ENCODE peak calls at places on chromosomes 7 and 10, in ten cellular contexts. M, V, G, T, K, I, R, Y, Z and F are unnamed samples.

GRCh38 chr7:50119815-50120637 is 27.0 kb upstream of the ZPBP start:
- DNase-seq in M (peak), V (no peak), G (no peak), T (no peak), K (no peak), I (peak), R (no peak), Y (no peak), Z (no peak), F (no peak)

GRCh38 chr10:128337860-128338378 is 211.7 kb upstream of the MKI67 start:
- DNase-seq in M (peak), V (no peak), G (no peak), T (no peak), K (no peak), I (no peak), R (no peak), Y (no peak), Z (no peak), F (no peak)

GRCh38 chr10:93859049-93859655 is 34.6 kb upstream of the SLC35G1 start:
- DNase-seq in M (no peak), V (peak), G (no peak), T (no peak), K (no peak), I (peak), R (no peak), Y (no peak), Z (peak), F (no peak)

GRCh38 chr7:45435846-45436245 is 138.3 kb upstream of the ADCY1 start:
- DNase-seq in M (no peak), V (no peak), G (peak), T (no peak), K (no peak), I (no peak), R (no peak), Y (peak), Z (peak), F (no peak)

GRCh38 chr10:114857922-114858629 is 36.5 kb downstream of the FHIP2A start:
- DNase-seq in M (no peak), V (no peak), G (no peak), T (no peak), K (no peak), I (no peak), R (no peak), Y (no peak), Z (no peak), F (no peak)

GRCh38 chr10:60377955-60378354 is 11.7 kb downstream of the ANK3 start:
- DNase-seq in M (no peak), V (no peak), G (peak), T (no peak), K (no peak), I (no peak), R (no peak), Y (peak), Z (peak), F (no peak)

GRCh38 chr10:17123062-17123661 is 6.4 kb downstream of the CUBN start:
- DNase-seq in M (no peak), V (no peak), G (peak), T (no peak), K (no peak), I (no peak), R (no peak), Y (peak), Z (peak), F (no peak)

GRCh38 chr7:24035653-24036414 is 248.2 kb upstream of the NPY start:
- DNase-seq in M (no peak), V (no peak), G (no peak), T (no peak), K (no peak), I (no peak), R (no peak), Y (peak), Z (no peak), F (no peak)

GRCh38 chr7:10106609-10107008 is 867.1 kb upstream of the PHF14 start:
- DNase-seq in M (no peak), V (no peak), G (no peak), T (no peak), K (no peak), I (no peak), R (no peak), Y (no peak), Z (no peak), F (no peak)

GRCh38 chr7:150931199-150931869 is 46.8 kb downstream of the KCNH2 start:
- DNase-seq in M (no peak), V (no peak), G (no peak), T (no peak), K (no peak), I (no peak), R (no peak), Y (no peak), Z (no peak), F (peak)

GRCh38 chr10:90051474-90051873 is 350.1 kb downstream of the KIF20B start:
- DNase-seq in M (no peak), V (no peak), G (no peak), T (no peak), K (no peak), I (no peak), R (no peak), Y (no peak), Z (no peak), F (no peak)

GRCh38 chr10:29702288-29703164 is 67.8 kb upstream of the SVIL start:
- DNase-seq in M (no peak), V (no peak), G (peak), T (no peak), K (no peak), I (no peak), R (no peak), Y (peak), Z (peak), F (no peak)

GRCh38 chr10:82759050-82759449 is 884.1 kb downstream of the NRG3 start:
- DNase-seq in M (no peak), V (no peak), G (no peak), T (no peak), K (no peak), I (no peak), R (no peak), Y (no peak), Z (no peak), F (no peak)

GRCh38 chr7:157140118-157140905 is 1.6 kb downstream of the UBE3C start:
- DNase-seq in M (no peak), V (no peak), G (no peak), T (no peak), K (no peak), I (no peak), R (no peak), Y (no peak), Z (no peak), F (no peak)

GRCh38 chr7:51253157-51253556 is 63.5 kb downstream of the COBL start:
- DNase-seq in M (no peak), V (no peak), G (no peak), T (no peak), K (no peak), I (no peak), R (no peak), Y (no peak), Z (no peak), F (no peak)

GRCh38 chr7:1641661-1642260 is 28.3 kb upstream of the ELFN1 start:
- DNase-seq in M (no peak), V (no peak), G (no peak), T (no peak), K (no peak), I (no peak), R (no peak), Y (no peak), Z (no peak), F (no peak)

GRCh38 chr10:106175760-106176377 is 988.6 kb downstream of the SORCS1 start:
- DNase-seq in M (peak), V (no peak), G (peak), T (no peak), K (no peak), I (peak), R (no peak), Y (peak), Z (peak), F (no peak)

GRCh38 chr10:89151857-89152256 is 55.3 kb downstream of the CH25H start:
- DNase-seq in M (no peak), V (no peak), G (no peak), T (no peak), K (no peak), I (no peak), R (no peak), Y (peak), Z (peak), F (no peak)

GRCh38 chr10:96249264-96249663 is 22.1 kb downstream of the BLNK start:
- DNase-seq in M (no peak), V (no peak), G (no peak), T (no peak), K (no peak), I (no peak), R (no peak), Y (no peak), Z (no peak), F (no peak)

GRCh38 chr7:133401225-133401624 is 148.3 kb downstream of the EXOC4 start:
- DNase-seq in M (no peak), V (no peak), G (peak), T (no peak), K (no peak), I (no peak), R (no peak), Y (peak), Z (peak), F (no peak)

GRCh38 chr10:70564113-70564725 is 38.3 kb downstream of the PRF1 start:
- DNase-seq in M (no peak), V (no peak), G (no peak), T (no peak), K (no peak), I (no peak), R (no peak), Y (no peak), Z (no peak), F (no peak)

GRCh38 chr10:3166496-3167290 is 5.9 kb downstream of the PITRM1 start:
- DNase-seq in M (no peak), V (no peak), G (no peak), T (no peak), K (no peak), I (no peak), R (no peak), Y (no peak), Z (no peak), F (no peak)

GRCh38 chr10:8527773-8528172 is 473.3 kb downstream of the GATA3 start:
- DNase-seq in M (no peak), V (no peak), G (no peak), T (no peak), K (no peak), I (no peak), R (no peak), Y (no peak), Z (no peak), F (no peak)

GRCh38 chr7:82164813-82165212 is 278.8 kb downstream of the CACNA2D1 start:
- DNase-seq in M (peak), V (peak), G (peak), T (no peak), K (no peak), I (peak), R (peak), Y (peak), Z (peak), F (no peak)

GRCh38 chr10:124224331-124225028 is 131.1 kb upstream of the CHST15 start:
- DNase-seq in M (no peak), V (no peak), G (no peak), T (peak), K (no peak), I (no peak), R (no peak), Y (no peak), Z (no peak), F (no peak)

GRCh38 chr10:87657370-87657769 is 2.3 kb upstream of the PAPSS2 start:
- DNase-seq in M (no peak), V (peak), G (peak), T (no peak), K (peak), I (no peak), R (no peak), Y (no peak), Z (peak), F (no peak)

GRCh38 chr10:75350791-75351190 is 50.8 kb downstream of the ZNF503 start:
- DNase-seq in M (no peak), V (no peak), G (peak), T (no peak), K (no peak), I (no peak), R (no peak), Y (peak), Z (peak), F (no peak)

GRCh38 chr7:147894271-147894670 is 696.3 kb upstream of the C7orf33 start:
- DNase-seq in M (no peak), V (no peak), G (no peak), T (no peak), K (no peak), I (peak), R (no peak), Y (peak), Z (no peak), F (no peak)

GRCh38 chr7:154096-154835 is 38.1 kb upstream of the FAM20C start:
- DNase-seq in M (no peak), V (no peak), G (no peak), T (no peak), K (no peak), I (no peak), R (no peak), Y (no peak), Z (no peak), F (no peak)

GRCh38 chr10:69644658-69645295 is 14.7 kb downstream of the FAM241B start:
- DNase-seq in M (peak), V (peak), G (peak), T (no peak), K (peak), I (peak), R (peak), Y (peak), Z (peak), F (peak)

GRCh38 chr10:77409697-77410471 is 227.7 kb downstream of the KCNMA1 start:
- DNase-seq in M (peak), V (no peak), G (no peak), T (no peak), K (no peak), I (no peak), R (peak), Y (no peak), Z (no peak), F (peak)

GRCh38 chr10:110979611-110980010 is 60.2 kb downstream of the SHOC2 start:
- DNase-seq in M (no peak), V (no peak), G (no peak), T (no peak), K (no peak), I (no peak), R (no peak), Y (no peak), Z (no peak), F (no peak)

GRCh38 chr7:30974605-30975256 is 11.0 kb downstream of the GHRHR start:
- DNase-seq in M (peak), V (peak), G (peak), T (no peak), K (no peak), I (peak), R (no peak), Y (peak), Z (peak), F (no peak)

GRCh38 chr7:150994141-150994837 is 3.5 kb downstream of the NOS3 start:
- DNase-seq in M (peak), V (peak), G (no peak), T (no peak), K (no peak), I (peak), R (no peak), Y (no peak), Z (no peak), F (no peak)

GRCh38 chr10:101840102-101840684 is 3.4 kb downstream of the KCNIP2 start:
- DNase-seq in M (no peak), V (no peak), G (peak), T (no peak), K (no peak), I (peak), R (peak), Y (peak), Z (no peak), F (no peak)

GRCh38 chr7:26675143-26675887 is 189.1 kb downstream of the SKAP2 start:
- DNase-seq in M (no peak), V (peak), G (peak), T (no peak), K (no peak), I (no peak), R (no peak), Y (peak), Z (peak), F (no peak)

GRCh38 chr7:139321071-139321745 is 19.9 kb upstream of the FMC1 start:
- DNase-seq in M (peak), V (peak), G (peak), T (no peak), K (no peak), I (peak), R (no peak), Y (peak), Z (peak), F (no peak)